ENCODE peak calls at places on chromosome 9, in eight cellular contexts. B is spleen, I is mesendoderm, E is pancreas, G is Peyer's patch, M is testis, Q is MM.1S, C is body of pancreas. T is an unnamed sample.

GRCh38 chr9:131839281-131840084 is 99.6 kb upstream of the RAPGEF1 start:
- DNase-seq in B (no peak), I (no peak), E (no peak), G (peak), M (no peak), Q (no peak), C (no peak), T (no peak)

GRCh38 chr9:98772364-98773155 is 23.8 kb downstream of the ANKS6 start:
- DNase-seq in B (no peak), I (no peak), E (no peak), G (no peak), M (no peak), Q (no peak), C (no peak), T (no peak)

GRCh38 chr9:110969971-110970381 is 68.3 kb downstream of the LPAR1 start:
- DNase-seq in B (no peak), I (no peak), E (no peak), G (peak), M (no peak), Q (no peak), C (no peak), T (no peak)

GRCh38 chr9:101566904-101567724 is 27.7 kb downstream of the PPP3R2 start:
- DNase-seq in B (no peak), I (peak), E (no peak), G (peak), M (peak), Q (peak), C (no peak), T (peak)

GRCh38 chr9:107593224-107593870 is 103.8 kb upstream of the KLF4 start:
- DNase-seq in B (no peak), I (peak), E (no peak), G (peak), M (no peak), Q (no peak), C (no peak), T (no peak)

GRCh38 chr9:5518937-5519319 is 8.6 kb downstream of the PDCD1LG2 start:
- DNase-seq in B (no peak), I (no peak), E (no peak), G (no peak), M (no peak), Q (no peak), C (no peak), T (no peak)

GRCh38 chr9:13296972-13297371 is 17.5 kb upstream of the MPDZ start:
- DNase-seq in B (no peak), I (no peak), E (no peak), G (no peak), M (no peak), Q (no peak), C (no peak), T (no peak)

GRCh38 chr9:86077286-86077685 is 22.1 kb downstream of the GOLM1 start:
- DNase-seq in B (no peak), I (no peak), E (no peak), G (no peak), M (no peak), Q (no peak), C (no peak), T (no peak)

GRCh38 chr9:12503606-12504122 is 189.5 kb upstream of the TYRP1 start:
- DNase-seq in B (no peak), I (peak), E (no peak), G (no peak), M (no peak), Q (no peak), C (no peak), T (no peak)

GRCh38 chr9:9790216-9790872 is 822.5 kb downstream of the PTPRD start:
- DNase-seq in B (no peak), I (peak), E (no peak), G (no peak), M (peak), Q (peak), C (peak), T (peak)

GRCh38 chr9:90921104-90921503 is 119.5 kb downstream of the SYK start:
- DNase-seq in B (no peak), I (no peak), E (peak), G (no peak), M (peak), Q (no peak), C (peak), T (no peak)

GRCh38 chr9:81312346-81312745 is 377.0 kb downstream of the TLE1 start:
- DNase-seq in B (no peak), I (no peak), E (no peak), G (no peak), M (no peak), Q (no peak), C (no peak), T (no peak)

GRCh38 chr9:12813960-12814876 is 39.4 kb downstream of the LURAP1L start:
- DNase-seq in B (no peak), I (peak), E (peak), G (peak), M (peak), Q (peak), C (peak), T (no peak)

GRCh38 chr9:121718063-121718462 is 66.6 kb downstream of the DAB2IP start:
- DNase-seq in B (no peak), I (no peak), E (no peak), G (no peak), M (peak), Q (no peak), C (no peak), T (no peak)

GRCh38 chr9:16213781-16214515 is 656.5 kb downstream of the BNC2 start:
- DNase-seq in B (no peak), I (no peak), E (no peak), G (peak), M (peak), Q (no peak), C (peak), T (no peak)

GRCh38 chr9:69474821-69475220 is 149.8 kb downstream of the ENTREP1 start:
- DNase-seq in B (no peak), I (no peak), E (no peak), G (no peak), M (no peak), Q (peak), C (no peak), T (no peak)

GRCh38 chr9:69157751-69158466 is 16.2 kb upstream of the TJP2 start:
- DNase-seq in B (no peak), I (no peak), E (no peak), G (no peak), M (no peak), Q (no peak), C (no peak), T (no peak)

GRCh38 chr9:101508203-101508602 is 25.4 kb upstream of the RNF20 start:
- DNase-seq in B (no peak), I (no peak), E (no peak), G (no peak), M (no peak), Q (no peak), C (no peak), T (no peak)

GRCh38 chr9:69895185-69895584 is 74.6 kb downstream of the CFAP95 start:
- DNase-seq in B (no peak), I (no peak), E (no peak), G (no peak), M (no peak), Q (no peak), C (no peak), T (no peak)

GRCh38 chr9:2013688-2014087 is 1.5 kb upstream of the SMARCA2 start:
- DNase-seq in B (no peak), I (no peak), E (no peak), G (no peak), M (no peak), Q (no peak), C (no peak), T (no peak)
- H3K4me3 ChIP-seq in B (peak), I (no peak), E (peak), G (no peak), M (no peak), Q (peak), C (no peak), T (no peak)

DNA sequence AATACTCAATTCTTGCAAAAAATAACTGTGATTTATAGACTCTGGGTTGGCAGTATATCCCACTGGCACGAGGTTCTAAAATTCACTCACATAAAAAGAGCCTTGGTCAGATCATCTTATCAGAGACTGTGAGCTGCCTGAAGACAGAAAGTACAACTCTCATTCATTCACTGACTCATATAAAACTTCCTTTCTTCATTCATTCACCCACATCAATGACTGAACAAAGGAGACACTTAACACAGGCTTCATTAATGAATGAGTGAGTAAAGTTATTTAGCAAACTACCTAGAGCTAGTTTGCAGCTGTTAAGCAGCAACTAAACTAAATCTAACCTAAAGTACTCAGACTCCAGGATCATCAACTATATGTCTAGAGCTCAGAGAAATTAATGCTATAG is 214.7 kb downstream of the DENND1A start:
- DNase-seq in B (no peak), I (no peak), E (no peak), G (no peak), M (no peak), Q (no peak), C (no peak), T (no peak)
- H3K27ac ChIP-seq in B (no peak), I (no peak), E (no peak), G (no peak), M (no peak), Q (no peak), C (no peak), T (no peak)

GRCh38 chr9:133344071-133344470 is 3.9 kb downstream of the MED22 start:
- DNase-seq in B (no peak), I (no peak), E (no peak), G (no peak), M (no peak), Q (no peak), C (no peak), T (no peak)
- H3K4me3 ChIP-seq in B (no peak), I (no peak), E (no peak), G (no peak), M (no peak), Q (no peak), C (no peak), T (no peak)

GRCh38 chr9:129644365-129644764 is 2.4 kb upstream of the ASB6 start:
- DNase-seq in B (no peak), I (no peak), E (no peak), G (no peak), M (no peak), Q (no peak), C (peak), T (no peak)

GRCh38 chr9:129646252-129646651 is 4.3 kb upstream of the ASB6 start:
- DNase-seq in B (no peak), I (no peak), E (no peak), G (no peak), M (no peak), Q (no peak), C (no peak), T (no peak)

GRCh38 chr9:129643706-129644105 is 1.8 kb upstream of the ASB6 start:
- DNase-seq in B (no peak), I (no peak), E (peak), G (no peak), M (no peak), Q (no peak), C (peak), T (no peak)

GRCh38 chr9:129646654-129647053 is 4.7 kb upstream of the ASB6 start:
- DNase-seq in B (no peak), I (no peak), E (no peak), G (no peak), M (no peak), Q (no peak), C (no peak), T (no peak)

GRCh38 chr9:129644902-129645301 is 3.0 kb upstream of the ASB6 start:
- DNase-seq in B (no peak), I (no peak), E (no peak), G (no peak), M (no peak), Q (no peak), C (no peak), T (no peak)
- H3K27ac ChIP-seq in B (no peak), I (no peak), E (no peak), G (no peak), M (no peak), Q (no peak), C (no peak), T (no peak)

GRCh38 chr9:124496075-124496893 is 10.9 kb downstream of the NR5A1 start:
- DNase-seq in B (no peak), I (no peak), E (no peak), G (no peak), M (no peak), Q (no peak), C (no peak), T (no peak)

GRCh38 chr9:124499214-124499613 is 8.0 kb downstream of the NR5A1 start:
- DNase-seq in B (peak), I (no peak), E (no peak), G (no peak), M (no peak), Q (no peak), C (no peak), T (no peak)

GRCh38 chr9:124497441-124497840 is 9.8 kb downstream of the NR5A1 start:
- DNase-seq in B (no peak), I (no peak), E (no peak), G (no peak), M (no peak), Q (no peak), C (no peak), T (no peak)

GRCh38 chr9:124498499-124499146 is 8.6 kb downstream of the NR5A1 start:
- DNase-seq in B (no peak), I (no peak), E (no peak), G (no peak), M (no peak), Q (no peak), C (no peak), T (no peak)

DNA sequence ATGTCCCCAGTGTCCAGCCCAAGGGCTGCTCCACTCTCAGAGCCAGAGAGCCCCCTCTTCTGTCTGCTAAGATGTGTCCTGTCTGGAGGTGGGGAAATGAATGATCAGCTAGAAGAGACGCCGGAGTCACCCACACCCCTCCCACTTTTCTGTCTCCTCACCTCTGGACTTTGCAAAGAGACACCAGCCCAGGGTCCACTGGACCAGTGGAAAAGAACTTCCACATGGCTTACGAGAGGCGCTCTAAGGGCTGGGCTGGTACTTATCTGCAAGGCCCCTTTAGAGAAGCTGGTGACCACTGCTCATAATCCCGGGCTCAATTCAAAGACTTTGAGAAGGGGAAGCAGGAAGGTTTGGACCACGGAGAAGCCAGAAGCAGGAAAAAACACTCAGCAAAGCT is 9.2 kb downstream of the NR5A1 start:
- DNase-seq in B (no peak), I (no peak), E (no peak), G (no peak), M (no peak), Q (no peak), C (no peak), T (no peak)
- H3K4me3 ChIP-seq in B (peak), I (no peak), E (no peak), G (no peak), M (no peak), Q (no peak), C (no peak), T (no peak)

GRCh38 chr9:124263800-124264426 is 6.2 kb downstream of the NEK6 start:
- DNase-seq in B (peak), I (no peak), E (no peak), G (no peak), M (no peak), Q (no peak), C (no peak), T (no peak)
- H3K27ac ChIP-seq in B (peak), I (no peak), E (peak), G (peak), M (no peak), Q (no peak), C (peak), T (no peak)

GRCh38 chr9:78031271-78031825 is at the start of gene GNAQ:
- DNase-seq in B (peak), I (no peak), E (peak), G (no peak), M (peak), Q (no peak), C (no peak), T (peak)

GRCh38 chr9:78029601-78030552 is 1.7 kb downstream of the GNAQ start:
- DNase-seq in B (no peak), I (peak), E (no peak), G (no peak), M (peak), Q (no peak), C (no peak), T (no peak)

GRCh38 chr9:78030553-78031270 is 899 bp downstream of the GNAQ start:
- DNase-seq in B (peak), I (peak), E (peak), G (peak), M (peak), Q (peak), C (peak), T (peak)

GRCh38 chr9:78026947-78027346 is 4.7 kb downstream of the GNAQ start:
- DNase-seq in B (no peak), I (no peak), E (no peak), G (no peak), M (no peak), Q (no peak), C (no peak), T (no peak)

GRCh38 chr9:78028926-78029325 is 2.7 kb downstream of the GNAQ start:
- DNase-seq in B (no peak), I (no peak), E (no peak), G (no peak), M (no peak), Q (no peak), C (no peak), T (no peak)
- H3K4me3 ChIP-seq in B (peak), I (no peak), E (peak), G (peak), M (no peak), Q (no peak), C (no peak), T (no peak)

DNA sequence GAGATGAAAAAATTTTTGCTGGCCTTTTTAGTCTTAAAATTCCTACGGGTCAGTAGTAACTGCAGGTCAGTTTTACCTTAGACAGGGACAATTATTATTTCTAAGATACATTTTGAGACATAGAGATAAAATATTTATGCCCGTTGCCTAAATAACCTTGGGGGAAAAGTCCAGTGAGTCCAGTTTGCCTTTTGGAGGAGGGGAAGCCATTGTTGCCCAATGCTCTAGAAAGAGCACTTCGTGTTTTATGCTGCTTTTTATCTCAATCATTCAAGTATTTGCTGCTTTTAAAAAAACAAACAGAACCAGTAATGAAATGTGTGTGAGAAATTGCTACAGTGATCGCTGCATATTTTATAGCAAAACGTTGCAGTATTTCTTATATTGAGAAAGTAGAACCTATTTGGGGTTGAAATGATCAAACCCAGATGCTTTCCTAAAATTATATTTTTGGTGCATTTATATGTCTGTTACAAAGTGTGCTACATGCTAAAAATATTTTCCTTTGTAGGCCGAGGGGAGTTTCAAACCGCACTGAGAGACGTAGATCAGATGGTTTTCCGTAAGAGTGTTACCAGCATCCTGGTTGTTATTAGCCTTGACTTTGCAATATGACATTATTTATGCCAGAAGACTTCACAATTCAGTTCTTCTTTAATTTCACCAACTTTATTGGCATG is 266.8 kb downstream of the AOPEP start:
- DNase-seq in B (no peak), I (no peak), E (no peak), G (no peak), M (no peak), Q (no peak), C (no peak), T (no peak)
- H3K27ac ChIP-seq in B (no peak), I (no peak), E (no peak), G (no peak), M (peak), Q (no peak), C (no peak), T (no peak)

GRCh38 chr9:114591206-114591853 is 3.8 kb downstream of the ATP6V1G1 start:
- DNase-seq in B (no peak), I (no peak), E (no peak), G (no peak), M (no peak), Q (peak), C (no peak), T (no peak)
- H3K4me3 ChIP-seq in B (peak), I (no peak), E (no peak), G (peak), M (no peak), Q (peak), C (no peak), T (no peak)